ENCODE peak calls at places on chromosomes 5 and 9, in seven cellular contexts. O is NCI-H2171 treated with DMSO at 0.1 percent for 48 hours; B is NCI-H774; L is pancreas; P is heart right ventricle; D is fibroblast of the conjunctiva; M is activated CD8-positive, alpha-beta memory T cell treated with anti-CD3 and anti-CD28 coated beads, Interleukin-2, amount 10 ng/mL, durations not matched to agents 7 days and 5 days. H is an unnamed sample.

GRCh38 chr5:154460172-154460571 is 14.4 kb downstream of the SAP30L start:
- DNase-seq in M (no peak), B (no peak), P (no peak), D (no peak), O (no peak), L (no peak), H (no peak)

GRCh38 chr9:3478549-3478953 is 47.2 kb downstream of the RFX3 start:
- DNase-seq in O (no peak), L (no peak), P (no peak), M (no peak), D (no peak), B (no peak), H (peak; percentile 32)

GRCh38 chr9:13941686-13942085 is 372.3 kb downstream of the NFIB start:
- DNase-seq in M (no peak), D (peak; percentile 24), L (no peak), O (no peak), P (no peak), B (no peak), H (peak; percentile 9)

GRCh38 chr5:26482076-26482816 is 556.1 kb downstream of the CDH9 start:
- DNase-seq in D (no peak), P (no peak), M (no peak), B (no peak), L (no peak), O (no peak), H (no peak)

GRCh38 chr5:56598941-56599340 is 216.4 kb upstream of the MAP3K1 start:
- DNase-seq in M (no peak), B (no peak), O (no peak), P (no peak), D (no peak), L (no peak), H (no peak)

GRCh38 chr5:177453852-177454396 is 7.3 kb downstream of the PRR7 start:
- DNase-seq in O (peak; percentile 32), L (no peak), D (no peak), B (no peak), M (no peak), P (peak; percentile 46), H (no peak)

GRCh38 chr9:79945495-79945894 is 373.7 kb downstream of the TLE4 start:
- DNase-seq in M (no peak), L (no peak), D (no peak), O (no peak), B (no peak), P (no peak), H (no peak)

GRCh38 chr9:129176786-129177442 is 1.1 kb downstream of the IER5L start:
- DNase-seq in D (no peak), B (peak; percentile 25), L (peak; percentile 59), M (peak; percentile 47), P (peak; percentile 55), O (peak; percentile 29), H (peak; percentile 29)

GRCh38 chr5:51389582-51390463 is 6.6 kb downstream of the ISL1 start:
- DNase-seq in B (no peak), L (no peak), D (no peak), P (no peak), M (no peak), O (no peak), H (no peak)

GRCh38 chr9:88322906-88323566 is 65.2 kb upstream of the SPIN1 start:
- DNase-seq in D (no peak), M (peak; percentile 89), L (no peak), O (no peak), P (no peak), B (no peak), H (no peak)

GRCh38 chr9:98132806-98133631 is 14.0 kb upstream of the TRIM14 start:
- DNase-seq in O (peak; percentile 96), P (no peak), L (no peak), M (no peak), D (no peak), B (no peak), H (no peak)

GRCh38 chr9:128916204-128916603 is 4.6 kb upstream of the PHYHD1 start:
- DNase-seq in L (peak; percentile 54), D (no peak), P (peak; percentile 63), B (no peak), O (no peak), M (no peak), H (peak; percentile 36)

GRCh38 chr5:178108966-178109365 is 4.4 kb upstream of the N4BP3 start:
- DNase-seq in M (no peak), D (no peak), B (no peak), O (no peak), L (no peak), P (no peak), H (no peak)

GRCh38 chr9:88746029-88746743 is 211.2 kb downstream of the NXNL2 start:
- DNase-seq in L (no peak), O (no peak), P (peak; percentile 56), B (no peak), M (no peak), D (peak; percentile 85), H (peak; percentile 94)

GRCh38 chr5:95884021-95884333 is 61.5 kb upstream of the GLRX start:
- DNase-seq in B (no peak), D (no peak), M (no peak), P (no peak), O (no peak), L (no peak), H (peak; percentile 70)

GRCh38 chr5:76427481-76428140 is 24.5 kb downstream of the IQGAP2 start:
- DNase-seq in O (no peak), D (no peak), P (no peak), B (no peak), L (no peak), M (no peak), H (no peak)

GRCh38 chr9:87337335-87338074 is 160.2 kb upstream of the DAPK1 start:
- DNase-seq in P (no peak), B (peak; percentile 25), L (peak; percentile 41), O (peak; percentile 65), M (no peak), D (no peak), H (peak; percentile 70)

GRCh38 chr9:100428871-100429654 is 2.1 kb downstream of the MSANTD3 start:
- DNase-seq in O (no peak), M (no peak), L (no peak), P (no peak), D (peak; percentile 95), B (no peak), H (peak; percentile 98)

GRCh38 chr9:123637940-123638634 is 282.1 kb downstream of the CRB2 start:
- DNase-seq in D (no peak), O (no peak), M (peak; percentile 74), P (no peak), B (no peak), L (no peak), H (no peak)

GRCh38 chr9:81480828-81481604 is 208.3 kb downstream of the TLE1 start:
- DNase-seq in L (no peak), O (no peak), B (no peak), P (no peak), D (no peak), M (no peak), H (no peak)

GRCh38 chr9:126499005-126499910 is 114.5 kb upstream of the LMX1B start:
- DNase-seq in L (no peak), B (no peak), O (peak; percentile 61), D (no peak), P (no peak), M (no peak), H (no peak)

GRCh38 chr5:73591698-73592501 is 26.4 kb downstream of the UTP15 start:
- DNase-seq in O (no peak), L (no peak), B (no peak), P (no peak), D (no peak), M (no peak), H (peak; percentile 19)

GRCh38 chr9:135081264-135081660 is 6.2 kb upstream of the OLFM1 start:
- DNase-seq in M (no peak), L (no peak), O (no peak), B (no peak), D (no peak), P (no peak), H (no peak)

GRCh38 chr5:115333164-115333563 is 36.7 kb upstream of the CCDC112 start:
- DNase-seq in M (peak; percentile 54), O (no peak), B (no peak), L (no peak), D (no peak), P (no peak), H (peak; percentile 63)

GRCh38 chr5:115530426-115530825 is 14.1 kb downstream of the FEM1C start:
- DNase-seq in P (no peak), M (no peak), L (no peak), O (no peak), B (no peak), D (peak; percentile 71), H (peak; percentile 89)

GRCh38 chr9:121914604-121915303 is 178.4 kb downstream of the TTLL11 start:
- DNase-seq in D (no peak), M (no peak), P (no peak), O (no peak), B (no peak), L (no peak), H (no peak)

GRCh38 chr9:126836216-126836615 is 24.2 kb upstream of the ZBTB34 start:
- DNase-seq in L (no peak), P (no peak), M (no peak), O (no peak), D (no peak), B (no peak), H (no peak)

H was measured in fibroblast of gingiva.